ENCODE peak calls at places on chromosomes 5 and 9, in four cellular contexts. B, U, Z and H are unnamed samples.

GRCh38 chr5:59693492-59693891 is 200.0 kb downstream of the PDE4D start:
- DNase-seq in Z (no peak), U (no peak), B (peak; percentile 80), H (no peak)

GRCh38 chr9:93236541-93237206 is 52.7 kb downstream of the WNK2 start:
- DNase-seq in U (no peak), Z (no peak), B (no peak), H (no peak)

GRCh38 chr5:175387144-175387543 is 56.8 kb downstream of the DRD1 start:
- DNase-seq in B (no peak), U (no peak), Z (no peak), H (peak; percentile 46)

GRCh38 chr9:111974092-111974681 is 77.6 kb downstream of the UGCG start:
- DNase-seq in Z (no peak), U (peak; percentile 26), B (peak; percentile 46), H (peak; percentile 31)

GRCh38 chr5:80703291-80703690 is 48.5 kb upstream of the DHFR start:
- DNase-seq in U (no peak), B (no peak), Z (no peak), H (no peak)

GRCh38 chr5:61301345-61301744 is 30.7 kb upstream of the ZSWIM6 start:
- DNase-seq in U (no peak), B (peak; percentile 83), Z (no peak), H (no peak)

GRCh38 chr5:16492398-16493175 is 27.0 kb upstream of the ZNF622 start:
- DNase-seq in B (peak; percentile 13), Z (no peak), U (peak; percentile 77), H (peak; percentile 67)

GRCh38 chr5:78504726-78505431 is 143.7 kb downstream of the LHFPL2 start:
- DNase-seq in Z (no peak), U (peak; percentile 80), B (peak; percentile 99), H (peak; percentile 96)

GRCh38 chr5:57113486-57113885 is 60.4 kb upstream of the GPBP1 start:
- DNase-seq in Z (no peak), U (no peak), B (peak; percentile 4), H (no peak)

GRCh38 chr5:74326571-74327338 is 313.8 kb downstream of the ENC1 start:
- DNase-seq in U (no peak), B (peak; percentile 93), Z (no peak), H (peak; percentile 97)

GRCh38 chr9:136062657-136063439 is 32.2 kb downstream of the NACC2 start:
- DNase-seq in U (no peak), B (no peak), Z (no peak), H (no peak)

GRCh38 chr5:37668524-37669047 is 171.3 kb downstream of the GDNF start:
- DNase-seq in U (peak; percentile 25), B (peak; percentile 93), Z (peak; percentile 29), H (peak; percentile 88)

GRCh38 chr9:136179101-136179616 is 25.8 kb downstream of the LHX3 start:
- DNase-seq in U (no peak), Z (no peak), B (no peak), H (no peak)

GRCh38 chr5:95916687-95917085 is 45.0 kb downstream of the ELL2 start:
- DNase-seq in Z (no peak), B (peak; percentile 46), U (no peak), H (no peak)

GRCh38 chr5:37888476-37888875 is 48.6 kb upstream of the GDNF start:
- DNase-seq in Z (no peak), B (no peak), U (no peak), H (no peak)

GRCh38 chr5:74044936-74045335 is 418.9 kb downstream of the ARHGEF28 start:
- DNase-seq in U (no peak), Z (no peak), B (no peak), H (no peak)

GRCh38 chr9:131095666-131096489 is 453 bp upstream of the AIF1L start:
- DNase-seq in Z (peak; percentile 100), U (peak; percentile 49), B (peak; percentile 19), H (no peak)

GRCh38 chr5:165573445-165573844 is 2068.0 kb downstream of the MAT2B start:
- DNase-seq in Z (no peak), B (no peak), U (no peak), H (no peak)

GRCh38 chr9:7234144-7234543 is 476.4 kb downstream of the KDM4C start:
- DNase-seq in U (peak; percentile 46), B (peak; percentile 63), Z (peak; percentile 43), H (peak; percentile 66)

GRCh38 chr9:34654317-34655083 is 2.5 kb downstream of the IL11RA start:
- DNase-seq in Z (no peak), U (peak; percentile 77), B (peak; percentile 76), H (no peak)

GRCh38 chr9:93958875-93959682 is 3.9 kb upstream of the BARX1 start:
- DNase-seq in B (peak; percentile 64), Z (no peak), U (peak; percentile 5), H (no peak)

GRCh38 chr9:134736791-134737489 is 95.3 kb downstream of the COL5A1 start:
- DNase-seq in B (no peak), U (no peak), Z (no peak), H (peak; percentile 8)

GRCh38 chr5:18772475-18772874 is 1138.2 kb downstream of the TAF11L14 start:
- DNase-seq in B (no peak), U (no peak), Z (no peak), H (no peak)

GRCh38 chr9:136964171-136964689 is 12.2 kb downstream of the LCN12 start:
- DNase-seq in B (no peak), Z (peak; percentile 83), U (no peak), H (no peak)

GRCh38 chr9:24672336-24672735 is 126.6 kb upstream of the IZUMO3 start:
- DNase-seq in B (no peak), Z (no peak), U (no peak), H (no peak)

GRCh38 chr5:52598954-52599353 is 188.8 kb upstream of the ITGA1 start:
- DNase-seq in U (no peak), Z (no peak), B (no peak), H (no peak)

GRCh38 chr5:149572576-149573231 is 8.6 kb upstream of the ARHGEF37 start:
- DNase-seq in B (no peak), Z (no peak), U (no peak), H (no peak)

GRCh38 chr5:54676466-54676865 is 158.9 kb downstream of the SNX18 start:
- DNase-seq in U (no peak), B (no peak), Z (no peak), H (no peak)

GRCh38 chr9:5611321-5612186 is 17.4 kb upstream of the RIC1 start:
- DNase-seq in B (no peak), Z (no peak), U (no peak), H (no peak)

GRCh38 chr5:3179220-3179619 is 416.4 kb upstream of the IRX1 start:
- DNase-seq in Z (no peak), B (no peak), U (no peak), H (no peak)

DNA sequence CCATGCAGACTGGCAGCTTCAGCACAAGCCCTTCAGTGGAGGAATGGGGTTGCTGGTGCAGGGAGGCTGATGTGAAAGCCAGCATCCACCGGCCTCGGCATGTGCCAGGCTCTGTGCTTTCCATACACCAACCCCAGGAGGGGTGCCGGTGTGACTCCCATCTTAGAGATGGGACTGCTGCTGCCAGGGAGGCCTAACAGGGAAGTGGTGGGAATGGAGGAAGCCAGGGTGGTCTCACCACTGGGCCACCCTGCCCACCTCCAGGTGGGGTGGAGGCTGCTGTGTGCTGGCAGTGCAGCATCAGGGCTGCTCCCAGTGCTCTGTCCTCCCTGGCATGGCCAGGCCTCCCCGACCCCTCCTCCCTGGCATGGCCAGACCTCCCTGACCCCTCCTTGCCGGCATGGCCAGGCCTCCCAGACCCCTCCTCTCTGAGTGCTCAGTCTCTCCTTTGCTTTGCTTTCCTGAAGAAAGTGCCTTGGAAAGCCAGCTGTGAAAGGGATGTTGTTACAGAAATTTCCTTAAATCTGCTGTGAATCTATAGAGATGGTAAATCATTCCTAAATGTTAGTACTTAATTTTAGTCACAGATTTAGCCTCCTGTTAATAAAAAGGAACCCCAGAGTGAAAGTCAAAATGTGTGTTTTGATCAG is 32.9 kb upstream of the PITX1 start:
- DNase-seq in U (no peak), Z (no peak), B (no peak), H (no peak)
- H3K27me3 ChIP-seq in U (no peaks in the 10 kb centered on the region), Z (no peaks in the 10 kb centered on the region), B (peaks cover 79% of the 10 kb centered on the region), H (no peaks in the 10 kb centered on the region)

DNA sequence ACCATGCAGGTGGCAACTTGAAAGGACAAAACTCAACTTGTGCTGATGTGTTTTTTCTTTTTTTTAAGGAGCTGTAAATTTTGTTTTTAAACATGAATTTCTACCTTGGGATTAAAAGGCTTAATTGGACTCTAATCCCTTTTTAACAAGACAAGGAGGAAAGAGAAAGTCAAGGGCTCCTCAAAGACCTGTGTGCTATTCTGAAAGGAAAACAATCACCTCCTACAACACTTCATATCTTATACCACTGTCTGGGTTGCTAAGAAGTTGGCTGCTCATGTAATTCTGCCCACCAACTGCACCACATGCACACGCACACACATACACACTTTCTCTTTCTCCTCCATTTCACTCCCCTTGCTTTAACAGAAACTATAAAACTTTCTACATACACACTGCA is 78.6 kb downstream of the SH3RF2 start:
- DNase-seq in U (no peak), Z (no peak), B (no peak), H (no peak)
- H3K4me1 ChIP-seq in U (no peaks in the 10 kb centered on the region), Z (no peaks in the 10 kb centered on the region), B (no peaks in the 10 kb centered on the region), H (no peaks in the 10 kb centered on the region)

GRCh38 chr5:1343315-1343751 is 1.6 kb downstream of the CLPTM1L start:
- DNase-seq in B (no peak), Z (no peak), U (no peak), H (no peak)
- H3K4me3 ChIP-seq in B (peak overlapping the region; percentile 71), Z (peak overlapping the region; percentile 99), U (no peak overlapping the region), H (no peak overlapping the region)

DNA sequence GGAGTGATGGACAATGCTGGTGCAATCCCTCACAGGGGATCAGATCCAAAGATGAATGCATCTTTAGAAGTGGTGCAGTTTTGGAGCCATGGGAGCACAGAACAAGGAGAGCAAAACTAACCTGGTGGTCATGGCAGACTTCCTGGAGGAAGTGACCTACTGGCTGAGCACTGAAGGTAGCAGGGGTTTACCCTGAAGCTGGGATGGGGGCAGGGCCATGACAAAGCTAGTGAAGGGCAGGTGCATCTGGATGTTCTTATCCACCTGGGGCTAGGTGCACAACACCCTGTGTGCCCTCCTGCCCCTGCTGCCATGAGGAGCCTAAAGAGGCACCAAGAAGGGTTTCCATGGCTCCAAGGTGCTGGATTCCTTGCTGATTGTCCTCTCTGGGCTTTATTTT is 11.5 kb upstream of the PITX1 start:
- DNase-seq in U (no peak), Z (no peak), B (no peak), H (no peak)
- H3K27me3 ChIP-seq in U (no peaks in the 10 kb centered on the region), Z (no peaks in the 10 kb centered on the region), B (peaks cover 100% of the 10 kb centered on the region), H (no peaks in the 10 kb centered on the region)

GRCh38 chr5:140118294-140118936 is 4.5 kb downstream of the PURA start:
- DNase-seq in Z (no peak), U (no peak), B (no peak), H (no peak)

GRCh38 chr5:140117523-140117922 is 3.6 kb downstream of the PURA start:
- DNase-seq in B (no peak), Z (no peak), U (no peak), H (no peak)

GRCh38 chr5:140115186-140115500 is 1.2 kb downstream of the PURA start:
- DNase-seq in Z (no peak), B (no peak), U (no peak), H (no peak)

GRCh38 chr5:140114341-140115185 is 654 bp downstream of the PURA start:
- DNase-seq in B (peak; percentile 71), U (peak; percentile 78), Z (peak; percentile 45), H (peak; percentile 46)

GRCh38 chr5:140116716-140117115 is 2.8 kb downstream of the PURA start:
- DNase-seq in Z (peak; percentile 16), B (no peak), U (no peak), H (no peak)
- H3K4me1 ChIP-seq in Z (peaks cover 20% of the 10 kb centered on the region), B (peaks cover 30% of the 10 kb centered on the region), U (peaks cover 40% of the 10 kb centered on the region), H (peaks cover 3% of the 10 kb centered on the region)